ENCODE peak calls at places on chromosome 17, in eight cellular contexts. V is effector memory CD8-positive, alpha-beta T cell; M is retina; Z is posterior vena cava; X is HEK293T; G is NCI-H2107; Y is central memory CD4-positive, alpha-beta T cell; H is AML-193. P is an unnamed sample.

GRCh38 chr17:42311240-42312034 is 23.1 kb downstream of the STAT5A start:
- DNase-seq in H (peak; percentile 91), V (no peak), M (peak; percentile 72), Z (peak; percentile 96), Y (no peak), X (no peak), G (peak; percentile 62), P (no peak)

GRCh38 chr17:16449121-16449570 is 33.8 kb downstream of the TRPV2 start:
- DNase-seq in M (no peak), X (no peak), Y (no peak), V (no peak), G (no peak), H (no peak), Z (no peak), P (no peak)

GRCh38 chr17:62093188-62094155 is 28.4 kb upstream of the MED13 start:
- DNase-seq in Z (no peak), V (no peak), Y (no peak), H (no peak), X (no peak), M (no peak), G (no peak), P (peak; percentile 8)

GRCh38 chr17:8237175-8237574 is 10.7 kb downstream of the CTC1 start:
- DNase-seq in V (no peak), X (no peak), Z (no peak), Y (no peak), M (no peak), H (no peak), G (no peak), P (no peak)

GRCh38 chr17:39139137-39139516 is 12.3 kb downstream of the PLXDC1 start:
- DNase-seq in H (no peak), X (no peak), V (no peak), G (no peak), M (no peak), Y (no peak), Z (no peak), P (no peak)

GRCh38 chr17:80984749-80985148 is 6.9 kb upstream of the CHMP6 start:
- DNase-seq in Z (no peak), X (no peak), V (no peak), H (no peak), Y (no peak), M (no peak), G (no peak), P (no peak)

GRCh38 chr17:64507418-64507766 is 615 bp downstream of the CEP95 start:
- DNase-seq in X (peak; percentile 59), V (peak; percentile 32), Y (peak; percentile 68), H (peak; percentile 73), G (peak; percentile 16), M (no peak), Z (no peak), P (peak; percentile 69)

GRCh38 chr17:73309727-73310555 is 1.9 kb downstream of the CDC42EP4 start:
- DNase-seq in Y (no peak), V (no peak), X (no peak), Z (peak; percentile 81), H (no peak), G (no peak), M (peak; percentile 82), P (no peak)

GRCh38 chr17:75601057-75601987 is 13.7 kb downstream of the MYO15B start:
- DNase-seq in Y (peak; percentile 33), V (peak; percentile 60), M (peak; percentile 56), G (no peak), X (peak; percentile 89), Z (no peak), H (peak; percentile 53), P (peak; percentile 81)

GRCh38 chr17:76791053-76791980 is 53.4 kb downstream of the MFSD11 start:
- DNase-seq in M (no peak), Z (no peak), Y (no peak), V (no peak), X (no peak), G (no peak), H (peak; percentile 54), P (no peak)